ENCODE peak calls at places on chromosomes 16 and 17, in eight cellular contexts. One of them, this sample, is unnamed.

GRCh38 chr16:65770752-65771151 is 595.7 kb upstream of the CDH5 start:
- DNase-seq in heart left ventricle: no peak
- DNase-seq in epithelial cell of esophagus: peak
- DNase-seq in astrocyte of the spinal cord: no peak
- DNase-seq in neural crest cell: no peak
- DNase-seq in dorsolateral prefrontal cortex: no peak
- DNase-seq in uterus: no peak
- DNase-seq in AG10803: no peak
- DNase-seq in this sample: no peak

GRCh38 chr17:17778308-17779014 is 58.3 kb downstream of the SREBF1 start:
- DNase-seq in AG10803: peak
- DNase-seq in astrocyte of the spinal cord: peak
- DNase-seq in uterus: peak
- DNase-seq in heart left ventricle: peak
- DNase-seq in dorsolateral prefrontal cortex: no peak
- DNase-seq in neural crest cell: no peak
- DNase-seq in epithelial cell of esophagus: no peak
- DNase-seq in this sample: no peak

GRCh38 chr17:63832455-63832854 is 5.0 kb upstream of the FTSJ3 start:
- DNase-seq in dorsolateral prefrontal cortex: no peak
- DNase-seq in heart left ventricle: no peak
- DNase-seq in uterus: no peak
- DNase-seq in neural crest cell: no peak
- DNase-seq in epithelial cell of esophagus: no peak
- DNase-seq in AG10803: no peak
- DNase-seq in astrocyte of the spinal cord: no peak
- DNase-seq in this sample: no peak

GRCh38 chr16:88391497-88391850 is 8.7 kb downstream of the ZNF469 start:
- DNase-seq in astrocyte of the spinal cord: no peak
- DNase-seq in dorsolateral prefrontal cortex: no peak
- DNase-seq in heart left ventricle: no peak
- DNase-seq in neural crest cell: no peak
- DNase-seq in uterus: no peak
- DNase-seq in epithelial cell of esophagus: no peak
- DNase-seq in AG10803: no peak
- DNase-seq in this sample: no peak

GRCh38 chr17:48178327-48178726 is 70.8 kb downstream of the SNX11 start:
- DNase-seq in astrocyte of the spinal cord: no peak
- DNase-seq in heart left ventricle: no peak
- DNase-seq in uterus: no peak
- DNase-seq in AG10803: no peak
- DNase-seq in epithelial cell of esophagus: no peak
- DNase-seq in neural crest cell: no peak
- DNase-seq in dorsolateral prefrontal cortex: no peak
- DNase-seq in this sample: no peak

GRCh38 chr17:59783221-59784016 is 76.0 kb downstream of the VMP1 start:
- DNase-seq in neural crest cell: no peak
- DNase-seq in heart left ventricle: no peak
- DNase-seq in AG10803: peak
- DNase-seq in epithelial cell of esophagus: peak
- DNase-seq in uterus: no peak
- DNase-seq in dorsolateral prefrontal cortex: no peak
- DNase-seq in astrocyte of the spinal cord: peak
- DNase-seq in this sample: peak

GRCh38 chr17:20089795-20090547 is 80.8 kb downstream of the SPECC1 start:
- DNase-seq in AG10803: no peak
- DNase-seq in astrocyte of the spinal cord: no peak
- DNase-seq in uterus: no peak
- DNase-seq in epithelial cell of esophagus: no peak
- DNase-seq in neural crest cell: no peak
- DNase-seq in heart left ventricle: no peak
- DNase-seq in dorsolateral prefrontal cortex: no peak
- DNase-seq in this sample: no peak

GRCh38 chr17:58325976-58326468 is 2.6 kb downstream of the TSPOAP1 start:
- DNase-seq in dorsolateral prefrontal cortex: peak
- DNase-seq in epithelial cell of esophagus: no peak
- DNase-seq in uterus: no peak
- DNase-seq in heart left ventricle: peak
- DNase-seq in astrocyte of the spinal cord: no peak
- DNase-seq in neural crest cell: no peak
- DNase-seq in AG10803: no peak
- DNase-seq in this sample: no peak

GRCh38 chr17:50633683-50634082 is 998 bp upstream of the ABCC3 start:
- DNase-seq in astrocyte of the spinal cord: no peak
- DNase-seq in neural crest cell: no peak
- DNase-seq in heart left ventricle: no peak
- DNase-seq in dorsolateral prefrontal cortex: no peak
- DNase-seq in AG10803: no peak
- DNase-seq in uterus: no peak
- DNase-seq in epithelial cell of esophagus: no peak
- DNase-seq in this sample: no peak

GRCh38 chr17:50636145-50636803 is 1.6 kb downstream of the ABCC3 start:
- DNase-seq in neural crest cell: no peak
- DNase-seq in astrocyte of the spinal cord: no peak
- DNase-seq in dorsolateral prefrontal cortex: no peak
- DNase-seq in epithelial cell of esophagus: no peak
- DNase-seq in uterus: no peak
- DNase-seq in heart left ventricle: no peak
- DNase-seq in AG10803: no peak
- DNase-seq in this sample: no peak

GRCh38 chr17:50634123-50634914 is at the start of gene ABCC3:
- DNase-seq in AG10803: peak
- DNase-seq in dorsolateral prefrontal cortex: no peak
- DNase-seq in heart left ventricle: no peak
- DNase-seq in epithelial cell of esophagus: peak
- DNase-seq in astrocyte of the spinal cord: no peak
- DNase-seq in uterus: no peak
- DNase-seq in neural crest cell: no peak
- DNase-seq in this sample: no peak

GRCh38 chr17:50635720-50636144 is 1.1 kb downstream of the ABCC3 start:
- DNase-seq in AG10803: no peak
- DNase-seq in heart left ventricle: no peak
- DNase-seq in astrocyte of the spinal cord: no peak
- DNase-seq in dorsolateral prefrontal cortex: no peak
- DNase-seq in uterus: no peak
- DNase-seq in epithelial cell of esophagus: no peak
- DNase-seq in neural crest cell: no peak
- DNase-seq in this sample: no peak

DNA sequence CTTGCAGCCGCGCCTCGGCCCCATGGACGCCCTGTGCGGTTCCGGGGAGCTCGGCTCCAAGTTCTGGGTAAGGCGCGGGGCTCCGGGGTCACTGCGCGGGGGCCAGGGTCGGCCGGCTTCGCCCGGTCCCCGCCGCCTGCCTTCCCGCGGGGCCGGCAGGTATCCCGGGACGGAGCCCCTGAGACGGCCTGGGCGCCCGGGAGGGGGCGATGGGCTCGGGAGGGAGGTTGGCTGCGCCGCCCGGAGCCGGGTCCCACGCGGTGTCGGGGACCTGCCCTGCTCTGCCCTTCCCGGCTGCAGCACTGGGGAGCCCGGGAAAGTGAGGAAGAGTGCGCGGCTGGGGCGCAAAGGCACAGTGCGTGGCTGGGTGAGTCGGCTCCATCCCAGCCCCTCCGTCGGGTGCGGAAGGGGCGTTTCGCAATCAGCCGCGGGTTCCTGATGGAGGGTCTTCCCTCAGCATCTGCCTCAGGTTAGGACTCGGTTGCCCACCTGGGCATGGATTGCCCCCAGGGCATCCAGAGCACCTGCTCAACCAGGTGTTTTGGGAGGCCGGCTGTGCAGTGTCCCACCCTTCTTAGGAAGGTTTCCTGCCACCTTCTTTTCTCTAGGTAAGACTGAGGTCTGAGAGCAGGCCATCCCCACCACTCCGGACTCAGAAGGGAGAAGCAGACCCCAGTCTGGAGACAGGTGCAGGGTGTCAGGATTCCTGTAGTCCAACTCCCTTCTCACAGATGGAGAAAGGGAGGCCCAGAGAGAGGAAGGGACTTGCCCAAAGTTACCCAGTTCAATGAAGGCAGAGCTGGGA is 436 bp downstream of the ABCC3 start:
- DNase-seq in uterus: no peak
- DNase-seq in AG10803: no peak
- DNase-seq in heart left ventricle: no peak
- DNase-seq in epithelial cell of esophagus: no peak
- DNase-seq in astrocyte of the spinal cord: no peak
- DNase-seq in neural crest cell: no peak
- DNase-seq in dorsolateral prefrontal cortex: no peak
- DNase-seq in this sample: no peak
- TF ChIP-seq CTCF in uterus: no peak
- TF ChIP-seq CTCF in AG10803: no peak
- TF ChIP-seq CTCF in heart left ventricle: no peak
- TF ChIP-seq CTCF in epithelial cell of esophagus: no peak
- TF ChIP-seq CTCF in astrocyte of the spinal cord: no peak
- TF ChIP-seq CTCF in neural crest cell: no peak
- TF ChIP-seq CTCF in dorsolateral prefrontal cortex: no peak
- TF ChIP-seq CTCF in this sample: peak

GRCh38 chr16:5058476-5058875 is 7.3 kb downstream of the C16orf89 start:
- DNase-seq in uterus: no peak
- DNase-seq in heart left ventricle: peak
- DNase-seq in neural crest cell: peak
- DNase-seq in epithelial cell of esophagus: no peak
- DNase-seq in astrocyte of the spinal cord: no peak
- DNase-seq in AG10803: no peak
- DNase-seq in dorsolateral prefrontal cortex: no peak
- DNase-seq in this sample: no peak
- TF ChIP-seq CTCF in uterus: no peak
- TF ChIP-seq CTCF in heart left ventricle: no peak
- TF ChIP-seq CTCF in neural crest cell: peak
- TF ChIP-seq CTCF in epithelial cell of esophagus: no peak
- TF ChIP-seq CTCF in astrocyte of the spinal cord: peak
- TF ChIP-seq CTCF in AG10803: peak
- TF ChIP-seq CTCF in dorsolateral prefrontal cortex: no peak
- TF ChIP-seq CTCF in this sample: peak

GRCh38 chr17:76472726-76473125 is 5.3 kb downstream of the AANAT start:
- DNase-seq in epithelial cell of esophagus: no peak
- DNase-seq in dorsolateral prefrontal cortex: no peak
- DNase-seq in neural crest cell: no peak
- DNase-seq in uterus: no peak
- DNase-seq in AG10803: no peak
- DNase-seq in astrocyte of the spinal cord: no peak
- DNase-seq in heart left ventricle: no peak
- DNase-seq in this sample: no peak

GRCh38 chr17:76472258-76472645 is 4.8 kb downstream of the AANAT start:
- DNase-seq in neural crest cell: no peak
- DNase-seq in AG10803: no peak
- DNase-seq in epithelial cell of esophagus: no peak
- DNase-seq in astrocyte of the spinal cord: no peak
- DNase-seq in heart left ventricle: no peak
- DNase-seq in uterus: no peak
- DNase-seq in dorsolateral prefrontal cortex: no peak
- DNase-seq in this sample: no peak

GRCh38 chr17:76474238-76474637 is 6.8 kb downstream of the AANAT start:
- DNase-seq in astrocyte of the spinal cord: no peak
- DNase-seq in uterus: no peak
- DNase-seq in AG10803: no peak
- DNase-seq in epithelial cell of esophagus: no peak
- DNase-seq in neural crest cell: no peak
- DNase-seq in heart left ventricle: no peak
- DNase-seq in dorsolateral prefrontal cortex: no peak
- DNase-seq in this sample: no peak

GRCh38 chr17:76474894-76475293 is 7.5 kb downstream of the AANAT start:
- DNase-seq in AG10803: no peak
- DNase-seq in heart left ventricle: no peak
- DNase-seq in epithelial cell of esophagus: no peak
- DNase-seq in neural crest cell: no peak
- DNase-seq in astrocyte of the spinal cord: no peak
- DNase-seq in uterus: no peak
- DNase-seq in dorsolateral prefrontal cortex: no peak
- DNase-seq in this sample: no peak

DNA sequence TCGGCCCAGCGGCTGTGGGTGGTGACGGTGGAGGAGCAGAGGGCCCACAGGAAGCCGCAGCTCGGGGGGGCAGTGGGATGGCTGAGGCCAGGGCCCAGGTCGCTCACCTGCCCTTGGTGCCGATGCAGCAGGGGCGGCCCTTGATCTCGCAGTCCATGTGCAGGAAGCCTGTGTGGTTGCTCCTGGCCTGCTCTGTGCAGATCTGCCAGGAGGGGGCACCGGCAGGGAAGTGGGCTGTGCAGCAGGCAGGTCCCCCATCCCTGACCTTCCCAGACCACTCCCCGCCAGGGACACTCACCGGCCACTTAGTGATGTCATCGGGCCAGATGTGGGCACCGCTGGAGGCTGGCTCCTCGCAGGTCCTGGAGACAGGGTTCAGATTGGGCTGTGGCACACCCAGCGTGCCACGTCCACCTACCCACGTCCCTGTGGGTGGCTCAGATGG is 6.2 kb downstream of the AANAT start:
- DNase-seq in epithelial cell of esophagus: no peak
- DNase-seq in neural crest cell: peak
- DNase-seq in heart left ventricle: no peak
- DNase-seq in AG10803: no peak
- DNase-seq in uterus: no peak
- DNase-seq in dorsolateral prefrontal cortex: no peak
- DNase-seq in astrocyte of the spinal cord: no peak
- DNase-seq in this sample: no peak
- TF ChIP-seq CTCF in epithelial cell of esophagus: peak
- TF ChIP-seq CTCF in neural crest cell: peak
- TF ChIP-seq CTCF in heart left ventricle: no peak
- TF ChIP-seq CTCF in AG10803: peak
- TF ChIP-seq CTCF in uterus: no peak
- TF ChIP-seq CTCF in dorsolateral prefrontal cortex: no peak
- TF ChIP-seq CTCF in astrocyte of the spinal cord: peak
- TF ChIP-seq CTCF in this sample: peak

GRCh38 chr17:46841561-46842379 is 9.6 kb upstream of the WNT9B start:
- DNase-seq in epithelial cell of esophagus: no peak
- DNase-seq in AG10803: no peak
- DNase-seq in uterus: no peak
- DNase-seq in heart left ventricle: no peak
- DNase-seq in dorsolateral prefrontal cortex: no peak
- DNase-seq in neural crest cell: peak
- DNase-seq in astrocyte of the spinal cord: no peak
- DNase-seq in this sample: no peak

GRCh38 chr17:46847204-46848191 is 3.9 kb upstream of the WNT9B start:
- DNase-seq in AG10803: no peak
- DNase-seq in neural crest cell: no peak
- DNase-seq in astrocyte of the spinal cord: no peak
- DNase-seq in dorsolateral prefrontal cortex: no peak
- DNase-seq in uterus: no peak
- DNase-seq in epithelial cell of esophagus: no peak
- DNase-seq in heart left ventricle: no peak
- DNase-seq in this sample: no peak

GRCh38 chr17:46837521-46837920 is 13.9 kb upstream of the WNT9B start:
- DNase-seq in epithelial cell of esophagus: no peak
- DNase-seq in AG10803: no peak
- DNase-seq in heart left ventricle: no peak
- DNase-seq in astrocyte of the spinal cord: no peak
- DNase-seq in dorsolateral prefrontal cortex: no peak
- DNase-seq in uterus: no peak
- DNase-seq in neural crest cell: no peak
- DNase-seq in this sample: no peak

GRCh38 chr17:46839211-46839610 is 12.2 kb upstream of the WNT9B start:
- DNase-seq in AG10803: no peak
- DNase-seq in uterus: no peak
- DNase-seq in dorsolateral prefrontal cortex: no peak
- DNase-seq in neural crest cell: no peak
- DNase-seq in epithelial cell of esophagus: no peak
- DNase-seq in heart left ventricle: no peak
- DNase-seq in astrocyte of the spinal cord: no peak
- DNase-seq in this sample: no peak

DNA sequence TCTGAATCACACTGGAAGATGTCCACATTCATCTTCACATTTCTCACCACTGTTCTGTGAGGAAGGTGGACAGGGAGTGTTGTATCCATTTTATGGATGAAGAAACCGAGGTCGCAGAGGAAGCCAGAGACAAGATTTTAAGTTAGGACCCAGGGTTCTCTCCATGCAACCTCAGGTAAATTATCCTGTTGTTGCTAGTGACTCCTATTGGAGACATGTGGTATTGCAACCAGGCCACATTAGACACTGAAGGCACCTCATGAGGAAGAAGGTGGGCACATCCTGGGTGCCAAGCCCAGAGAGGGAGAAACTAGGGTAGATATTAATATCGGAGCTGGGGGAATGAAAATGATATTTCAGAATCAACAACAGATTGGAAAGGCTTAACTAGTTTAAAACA is 8.5 kb upstream of the WNT9B start:
- DNase-seq in dorsolateral prefrontal cortex: no peak
- DNase-seq in epithelial cell of esophagus: no peak
- DNase-seq in astrocyte of the spinal cord: no peak
- DNase-seq in uterus: no peak
- DNase-seq in neural crest cell: no peak
- DNase-seq in AG10803: no peak
- DNase-seq in heart left ventricle: no peak
- DNase-seq in this sample: no peak
- TF ChIP-seq CTCF in dorsolateral prefrontal cortex: no peak
- TF ChIP-seq CTCF in epithelial cell of esophagus: peak
- TF ChIP-seq CTCF in astrocyte of the spinal cord: peak
- TF ChIP-seq CTCF in uterus: no peak
- TF ChIP-seq CTCF in neural crest cell: peak
- TF ChIP-seq CTCF in AG10803: peak
- TF ChIP-seq CTCF in heart left ventricle: no peak
- TF ChIP-seq CTCF in this sample: peak